ENCODE peak calls at places on chromosomes 2 and 18, in four cellular contexts. R is PC-9, L is PC-3, X is GM23248. A is an unnamed sample.

GRCh38 chr2:165348441-165348840 is 109.2 kb downstream of the SCN2A start:
- DNase-seq in X (no peak), R (no peak), L (no peak), A (no peak)

GRCh38 chr18:23365602-23366001 is 87.5 kb upstream of the RIOK3 start:
- DNase-seq in X (peak; percentile 88), R (no peak), L (no peak), A (peak; percentile 18)

GRCh38 chr2:148853458-148853857 is 21.6 kb upstream of the KIF5C start:
- DNase-seq in X (no peak), L (no peak), R (no peak), A (no peak)

GRCh38 chr18:77138270-77138669 is 5.7 kb upstream of the MBP start:
- DNase-seq in X (peak; percentile 32), L (no peak), R (no peak), A (no peak)

GRCh38 chr2:75787532-75788132 is 76.9 kb upstream of the GCFC2 start:
- DNase-seq in R (no peak), L (peak; percentile 69), X (peak; percentile 59), A (peak; percentile 25)

GRCh38 chr2:206004004-206004693 is 81.8 kb downstream of the INO80D start:
- DNase-seq in R (no peak), X (no peak), L (peak; percentile 52), A (no peak)

GRCh38 chr2:47631306-47631705 is 151.6 kb upstream of the MSH6 start:
- DNase-seq in X (no peak), R (peak; percentile 34), L (peak; percentile 40), A (no peak)

GRCh38 chr2:230473378-230473777 is 57.4 kb downstream of the SP100 start:
- DNase-seq in L (no peak), X (peak; percentile 5), R (no peak), A (no peak)

GRCh38 chr2:214533511-214533910 is 122.7 kb downstream of the VWC2L start:
- DNase-seq in L (no peak), R (no peak), X (no peak), A (no peak)

GRCh38 chr2:48530033-48530804 is at the start of gene STON1:
- DNase-seq in X (peak; percentile 64), R (peak; percentile 31), L (peak; percentile 12), A (peak; percentile 57)

GRCh38 chr2:73986085-73986680 is 1.5 kb downstream of the TET3 start:
- DNase-seq in X (no peak), L (no peak), R (no peak), A (no peak)
- H3K27me3 ChIP-seq in X (no peaks in the 10 kb centered on the region), L (no peaks in the 10 kb centered on the region), R (no peaks in the 10 kb centered on the region), A (no peaks in the 10 kb centered on the region)

DNA sequence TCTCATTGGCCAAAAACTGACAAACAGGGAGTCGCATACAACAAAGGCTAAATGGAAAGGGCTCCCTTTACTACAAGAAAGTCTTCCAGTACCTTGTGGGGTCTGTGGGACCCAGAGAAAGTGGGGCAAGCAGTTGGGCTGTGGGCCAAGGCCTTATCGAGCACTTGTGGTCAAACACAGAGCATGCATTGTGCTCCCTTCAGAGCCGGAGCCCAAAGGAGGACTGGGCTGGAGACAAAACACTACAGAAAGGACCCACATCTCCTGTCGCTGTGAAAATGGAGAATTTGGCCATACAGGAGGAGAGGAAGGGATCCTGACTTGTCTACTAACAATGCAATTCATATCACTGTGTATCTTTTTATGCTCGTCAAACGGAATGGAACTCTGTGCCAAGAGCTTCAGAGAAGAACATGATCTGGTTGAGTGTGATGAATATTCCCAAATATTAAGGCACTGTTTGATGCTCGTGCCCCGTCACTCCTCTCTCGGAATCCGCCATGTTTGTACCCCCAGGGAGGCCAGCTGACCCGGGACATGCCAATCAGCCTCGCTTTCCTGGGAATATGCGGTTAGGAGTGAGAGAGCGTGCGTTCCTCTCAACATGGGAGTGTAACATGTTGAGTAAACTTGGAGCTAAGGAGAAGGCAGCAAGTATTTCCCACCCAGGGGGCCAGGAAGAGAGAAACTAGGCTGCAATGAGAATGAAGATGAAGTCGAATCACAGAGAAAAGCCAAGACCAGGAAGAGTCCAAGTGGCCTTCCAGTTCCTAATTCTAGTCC is 36.9 kb upstream of the SLC1A4 start:
- DNase-seq in L (no peak), X (no peak), R (no peak), A (no peak)
- H3K4me2 ChIP-seq in L (peak overlapping the region; percentile 6), X (no peak overlapping the region), R (no peak overlapping the region), A (peak overlapping the region; percentile 52)

GRCh38 chr18:5895886-5896740 is 791 bp upstream of the TMEM200C start:
- DNase-seq in L (peak; percentile 55), R (no peak), X (peak; percentile 39), A (peak; percentile 76)

GRCh38 chr18:5892772-5893431 is 2.4 kb downstream of the TMEM200C start:
- DNase-seq in X (no peak), L (no peak), R (no peak), A (no peak)

GRCh38 chr18:5894613-5895299 is 566 bp downstream of the TMEM200C start:
- DNase-seq in L (no peak), R (no peak), X (peak; percentile 31), A (peak; percentile 27)

GRCh38 chr18:5894215-5894612 is 1.1 kb downstream of the TMEM200C start:
- DNase-seq in R (no peak), X (no peak), L (no peak), A (no peak)

GRCh38 chr18:5895300-5895885 is at the start of gene TMEM200C:
- DNase-seq in L (peak; percentile 37), X (peak; percentile 36), R (no peak), A (peak; percentile 34)
- H3K27me3 ChIP-seq in L (peaks cover 33% of the 10 kb centered on the region), X (peaks cover 73% of the 10 kb centered on the region), R (no peaks in the 10 kb centered on the region), A (peaks cover 33% of the 10 kb centered on the region)

GRCh38 chr2:96768083-96768561 is 7.4 kb downstream of the CNNM4 start:
- DNase-seq in X (no peak), R (peak; percentile 63), L (peak; percentile 72), A (no peak)

GRCh38 chr2:96770451-96770850 is 9.7 kb downstream of the CNNM4 start:
- DNase-seq in R (no peak), L (no peak), X (no peak), A (no peak)

GRCh38 chr2:96769816-96770215 is 9.1 kb downstream of the CNNM4 start:
- DNase-seq in R (no peak), X (peak; percentile 30), L (no peak), A (no peak)

GRCh38 chr2:96764253-96764637 is 3.5 kb downstream of the CNNM4 start:
- DNase-seq in L (peak; percentile 39), R (peak; percentile 79), X (peak; percentile 43), A (no peak)

GRCh38 chr2:96767135-96767871 is 6.6 kb downstream of the CNNM4 start:
- DNase-seq in L (no peak), R (no peak), X (no peak), A (no peak)
- H3K4me2 ChIP-seq in L (peak overlapping the region; percentile 58), R (peak overlapping the region; percentile 71), X (no peak overlapping the region), A (no peak overlapping the region)